ENCODE peak calls at places on chromosomes 4 and X, in five cellular contexts. U is HepG2, A is suprapubic skin, J is K562, Q is transverse colon. V is an unnamed sample.

GRCh38 chr4:107044170-107044569 is 8.1 kb upstream of the DKK2 start:
- DNase-seq in U (no peak), A (no peak), J (no peak), Q (no peak), V (no peak)

GRCh38 chr4:139890810-139891209 is 225.2 kb downstream of the MGST2 start:
- DNase-seq in U (no peak), A (no peak), J (no peak), Q (no peak), V (no peak)

GRCh38 chr4:145681956-145682355 is 2.0 kb downstream of the C4orf51 start:
- DNase-seq in U (no peak), A (no peak), J (no peak), Q (no peak), V (no peak)

GRCh38 chr4:20445933-20446723 is 194.4 kb downstream of the SLIT2 start:
- DNase-seq in U (no peak), A (no peak), J (no peak), Q (no peak), V (no peak)

GRCh38 chrX:51931761-51932160 is 38.3 kb downstream of the MAGED1 start:
- DNase-seq in U (no peak), A (no peak), J (no peak), Q (no peak), V (no peak)

GRCh38 chr4:107304699-107305286 is 268.7 kb upstream of the DKK2 start:
- DNase-seq in U (no peak), A (no peak), J (no peak), Q (no peak), V (no peak)

GRCh38 chrX:129545408-129545807 is 5.3 kb downstream of the OCRL start:
- DNase-seq in U (no peak), A (no peak), J (no peak), Q (no peak), V (no peak)

GRCh38 chrX:9465380-9466114 is 689 bp downstream of the TBL1X start:
- DNase-seq in U (no peak), A (no peak), J (peak; percentile 13), Q (peak; percentile 23), V (peak; percentile 36)

GRCh38 chr4:16048639-16049448 is 35.0 kb downstream of the PROM1 start:
- DNase-seq in U (no peak), A (no peak), J (no peak), Q (no peak), V (no peak)

GRCh38 chrX:150476183-150476699 is 92.2 kb upstream of the MTM1 start:
- DNase-seq in U (no peak), A (no peak), J (no peak), Q (no peak), V (no peak)

GRCh38 chrX:79506001-79506400 is 138.9 kb upstream of the ITM2A start:
- DNase-seq in U (no peak), A (no peak), J (no peak), Q (no peak), V (no peak)

GRCh38 chr4:70564033-70564432 is 28.0 kb upstream of the AMBN start:
- DNase-seq in U (peak; percentile 75), A (no peak), J (no peak), Q (no peak), V (no peak)

GRCh38 chr4:158811704-158812103 is 42.9 kb downstream of the FNIP2 start:
- DNase-seq in U (no peak), A (no peak), J (no peak), Q (peak; percentile 53), V (peak; percentile 50)

GRCh38 chrX:131588995-131589394 is 45.1 kb downstream of the OR13H1 start:
- DNase-seq in U (no peak), A (no peak), J (no peak), Q (no peak), V (no peak)

GRCh38 chrX:74251006-74251930 is 52.7 kb upstream of the ZCCHC13 start:
- DNase-seq in U (peak; percentile 80), A (no peak), J (peak; percentile 6), Q (peak; percentile 15), V (no peak)

GRCh38 chr4:173332963-173333657 is 1.0 kb downstream of the HMGB2 start:
- DNase-seq in U (no peak), A (no peak), J (no peak), Q (no peak), V (no peak)

GRCh38 chr4:8865681-8866310 is 5.8 kb downstream of the HMX1 start:
- DNase-seq in U (no peak), A (no peak), J (no peak), Q (no peak), V (no peak)

GRCh38 chr4:109921384-109921808 is 8.7 kb downstream of the EGF start:
- DNase-seq in U (no peak), A (no peak), J (no peak), Q (no peak), V (no peak)

GRCh38 chr4:72641611-72642010 is 72.6 kb upstream of the ADAMTS3 start:
- DNase-seq in U (no peak), A (no peak), J (no peak), Q (no peak), V (no peak)

GRCh38 chrX:1391370-1391706 is 575 bp downstream of the SLC25A6 start:
- DNase-seq in U (peak; percentile 79), A (no peak), J (peak; percentile 77), Q (no peak), V (no peak)

GRCh38 chr4:40682298-40683101 is 52.8 kb upstream of the RBM47 start:
- DNase-seq in U (no peak), A (no peak), J (no peak), Q (no peak), V (peak; percentile 39)

GRCh38 chr4:106601519-106601918 is 232.9 kb upstream of the GIMD1 start:
- DNase-seq in U (no peak), A (no peak), J (no peak), Q (no peak), V (no peak)

GRCh38 chr4:576991-577498 is 950 bp upstream of the TMEM271 start:
- DNase-seq in U (no peak), A (no peak), J (no peak), Q (no peak), V (no peak)

GRCh38 chr4:75980576-75980975 is 10.2 kb downstream of the SDAD1 start:
- DNase-seq in U (no peak), A (no peak), J (no peak), Q (no peak), V (no peak)

GRCh38 chrX:4550018-4550417 is 836.6 kb upstream of the PRKX start:
- DNase-seq in U (no peak), A (no peak), J (no peak), Q (no peak), V (no peak)

GRCh38 chrX:11770320-11770719 is 12.3 kb downstream of the MSL3 start:
- DNase-seq in U (peak; percentile 23), A (no peak), J (peak; percentile 64), Q (peak; percentile 28), V (peak; percentile 49)

GRCh38 chrX:24285082-24285481 is 28.8 kb downstream of the SUPT20HL2 start:
- DNase-seq in U (no peak), A (no peak), J (no peak), Q (no peak), V (no peak)

GRCh38 chr4:37453004-37453360 is 208.4 kb downstream of the NWD2 start:
- DNase-seq in U (peak; percentile 79), A (no peak), J (peak; percentile 12), Q (peak; percentile 75), V (peak; percentile 78)

GRCh38 chr4:147044241-147044640 is 98.6 kb upstream of the TTC29 start:
- DNase-seq in U (no peak), A (no peak), J (no peak), Q (no peak), V (no peak)

GRCh38 chrX:103685396-103685795 is 1.1 kb downstream of the MORF4L2 start:
- DNase-seq in U (no peak), A (no peak), J (peak; percentile 16), Q (no peak), V (no peak)

GRCh38 chrX:103687073-103687695 is 685 bp upstream of the MORF4L2 start:
- DNase-seq in U (no peak), A (peak; percentile 93), J (peak; percentile 77), Q (peak; percentile 88), V (peak; percentile 89)

GRCh38 chrX:103688949-103689348 is 2.5 kb upstream of the MORF4L2 start:
- DNase-seq in U (peak; percentile 21), A (no peak), J (no peak), Q (no peak), V (no peak)

GRCh38 chrX:103686199-103687072 is at the start of gene MORF4L2:
- DNase-seq in U (peak; percentile 96), A (peak; percentile 95), J (peak; percentile 84), Q (peak; percentile 93), V (peak; percentile 89)

GRCh38 chrX:103687696-103688191 is 1.2 kb upstream of the MORF4L2 start:
- DNase-seq in U (peak; percentile 67), A (peak; percentile 76), J (peak; percentile 48), Q (peak; percentile 67), V (peak; percentile 54)
- TF ChIP-seq POLR2AphosphoS5 in U (no peak), A (no peak), J (peak; percentile 14), Q (peak; percentile 62), V (peak; percentile 67)

GRCh38 chr4:189185810-189186432 is 754.8 kb upstream of the FRG1 start:
- DNase-seq in U (no peak), A (no peak), J (no peak), Q (no peak), V (no peak)

DNA sequence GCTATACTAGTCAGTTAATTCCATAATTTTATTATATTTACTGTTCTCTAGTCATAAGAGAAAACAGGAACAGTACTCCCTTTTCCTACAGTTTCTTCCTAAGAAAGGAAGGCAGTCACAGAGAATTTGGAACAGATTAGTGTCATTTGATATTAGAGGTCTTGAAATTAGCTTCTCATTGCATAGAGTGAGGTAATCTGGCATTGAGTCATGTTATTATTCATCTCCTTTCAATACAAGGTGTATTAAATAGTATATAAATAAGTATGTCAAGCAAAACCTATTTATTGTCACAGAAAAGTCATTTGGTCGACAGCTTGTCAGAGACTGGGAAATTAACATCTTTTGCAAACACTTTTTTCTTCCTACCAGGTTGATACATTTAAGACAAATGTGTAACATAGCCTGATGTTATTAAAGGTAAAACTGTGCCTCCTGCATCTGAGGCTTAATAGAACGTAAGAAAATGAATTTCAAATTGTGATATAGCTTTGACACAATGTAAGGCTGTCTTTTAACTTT is 753.1 kb upstream of the FRG1 start:
- DNase-seq in U (no peak), A (no peak), J (no peak), Q (no peak), V (no peak)
- TF ChIP-seq EP300 in U (no peak), A (no peak), J (no peak), Q (no peak), V (no peak)

DNA sequence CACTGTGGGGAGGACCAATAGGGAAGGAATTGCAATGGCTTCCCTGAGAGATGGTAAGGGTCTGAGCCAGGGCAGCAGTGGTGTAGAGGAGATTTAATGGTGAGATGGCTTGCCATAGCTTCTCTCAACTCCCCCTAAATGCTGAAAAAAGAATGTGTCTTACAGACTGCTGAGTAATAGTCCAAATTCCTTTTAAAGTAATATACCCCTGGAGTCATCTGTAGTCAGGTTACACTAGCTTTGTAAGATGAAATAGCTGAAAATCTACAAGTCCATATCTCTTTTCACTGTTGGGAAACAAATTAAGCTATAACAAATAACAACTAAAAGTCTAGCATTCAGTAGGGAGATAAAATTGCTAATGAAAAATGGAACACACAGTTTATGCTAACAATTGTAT is 33.5 kb downstream of the MAPK10 start:
- DNase-seq in U (no peak), A (no peak), J (no peak), Q (no peak), V (no peak)
- TF ChIP-seq CTCF in U (no peak), A (no peak), J (no peak), Q (no peak), V (no peak)

GRCh38 chrX:40109288-40110008 is 11.7 kb upstream of the BCOR start:
- DNase-seq in U (peak; percentile 49), A (no peak), J (peak; percentile 54), Q (peak; percentile 67), V (peak; percentile 75)
- TF ChIP-seq POLR2AphosphoS5 in U (no peak), A (no peak), J (no peak), Q (no peak), V (no peak)